ENCODE peak calls at places on chromosomes 2 and 18, in five cellular contexts. T is effector memory CD4-positive, alpha-beta T cell; B is hepatocyte; S is upper lobe of right lung; O is esophagus muscularis mucosa. H is an unnamed sample. For H3K36me3, the result is how much of the 10 kb centered on the place peaks cover.

GRCh38 chr2:230593765-230594164 is 118.9 kb upstream of the CAB39 start:
- DNase-seq in T (no peak), B (no peak), S (no peak), O (no peak), H (no peak)

GRCh38 chr2:100640329-100641114 is 77.7 kb downstream of the PDCL3 start:
- DNase-seq in O (no peak), S (no peak), T (no peak), B (no peak), H (peak)

GRCh38 chr18:49052891-49053644 is 102.3 kb upstream of the SMAD7 start:
- DNase-seq in T (no peak), B (no peak), O (no peak), S (no peak), H (no peak)

GRCh38 chr2:73594241-73594640 is 48.0 kb downstream of the NAT8 start:
- DNase-seq in O (peak), B (no peak), T (no peak), S (no peak), H (no peak)

GRCh38 chr2:239926587-239927234 is 98.4 kb downstream of the NDUFA10 start:
- DNase-seq in T (no peak), O (no peak), S (no peak), B (no peak), H (no peak)

GRCh38 chr18:27206411-27206810 is 21.3 kb upstream of the CHST9 start:
- DNase-seq in O (no peak), T (no peak), S (no peak), B (peak), H (no peak)

GRCh38 chr2:187580462-187581124 is 26.4 kb upstream of the TFPI start:
- DNase-seq in S (no peak), T (no peak), O (no peak), B (peak), H (peak)

GRCh38 chr18:61950371-61950770 is 57.6 kb upstream of the RNF152 start:
- DNase-seq in B (no peak), T (no peak), O (peak), S (no peak), H (no peak)

GRCh38 chr18:54125429-54125828 is 99.0 kb downstream of the MBD2 start:
- DNase-seq in O (no peak), T (no peak), B (no peak), S (no peak), H (no peak)

GRCh38 chr2:143955416-143956075 is 564.4 kb downstream of the ZEB2 start:
- DNase-seq in T (no peak), O (no peak), S (no peak), B (no peak), H (no peak)

GRCh38 chr2:238709961-238710360 is 137.9 kb upstream of the TWIST2 start:
- DNase-seq in O (no peak), B (no peak), S (no peak), T (no peak), H (no peak)

GRCh38 chr2:119809329-119810038 is 49.8 kb downstream of the PTPN4 start:
- DNase-seq in B (no peak), O (no peak), T (no peak), S (no peak), H (no peak)

GRCh38 chr2:216215991-216216390 is 106.8 kb downstream of the XRCC5 start:
- DNase-seq in O (no peak), T (no peak), S (no peak), B (peak), H (peak)

GRCh38 chr2:128411431-128411830 is 92.8 kb upstream of the HS6ST1 start:
- DNase-seq in T (no peak), B (no peak), S (peak), O (peak), H (no peak)

GRCh38 chr2:201116115-201116958 is at the start of gene CFLAR:
- DNase-seq in B (peak), S (peak), O (peak), T (peak), H (peak)

GRCh38 chr2:121095257-121096080 is 189.5 kb downstream of the TFCP2L1 start:
- DNase-seq in T (no peak), O (no peak), B (peak), S (peak), H (peak)

GRCh38 chr2:119326938-119327337 is 39.7 kb downstream of the C2orf76 start:
- DNase-seq in S (no peak), B (no peak), T (no peak), O (no peak), H (no peak)

GRCh38 chr2:109402980-109403840 is 210.6 kb downstream of the SEPTIN10 start:
- DNase-seq in T (no peak), O (no peak), S (no peak), B (no peak), H (no peak)

GRCh38 chr18:60024857-60025256 is 125.1 kb downstream of the PMAIP1 start:
- DNase-seq in O (no peak), T (no peak), B (no peak), S (no peak), H (no peak)

GRCh38 chr2:9179572-9180201 is 26.9 kb upstream of the ASAP2 start:
- DNase-seq in B (peak), O (no peak), S (no peak), T (no peak), H (no peak)

GRCh38 chr2:73931531-73932500 is 5.1 kb downstream of the DGUOK start:
- DNase-seq in T (no peak), O (no peak), B (no peak), S (no peak), H (no peak)

GRCh38 chr2:105557515-105557914 is 158.7 kb upstream of the FHL2 start:
- DNase-seq in B (no peak), S (no peak), O (no peak), T (no peak), H (no peak)

GRCh38 chr2:99600929-99601680 is 111.3 kb upstream of the REV1 start:
- DNase-seq in O (no peak), S (no peak), T (no peak), B (no peak), H (peak)

GRCh38 chr2:196980498-196980897 is 54.0 kb upstream of the PGAP1 start:
- DNase-seq in O (no peak), T (no peak), S (no peak), B (no peak), H (no peak)

GRCh38 chr2:106159867-106160785 is 34.0 kb downstream of the UXS1 start:
- DNase-seq in B (no peak), S (no peak), O (no peak), T (peak), H (peak)

GRCh38 chr2:10634495-10634894 is 55.3 kb downstream of the NOL10 start:
- DNase-seq in S (no peak), B (peak), O (no peak), T (no peak), H (no peak)

GRCh38 chr18:50193796-50194622 is 938 bp downstream of the MYO5B start:
- DNase-seq in S (peak), O (no peak), T (no peak), B (peak), H (peak)

GRCh38 chr2:75020476-75020875 is 62.0 kb downstream of the POLE4 start:
- DNase-seq in T (no peak), S (no peak), B (no peak), O (peak), H (no peak)

GRCh38 chr18:25650201-25650941 is 298.4 kb upstream of the ZNF521 start:
- DNase-seq in B (no peak), T (no peak), O (no peak), S (no peak), H (no peak)

GRCh38 chr18:44320619-44321460 is 359.8 kb upstream of the SETBP1 start:
- DNase-seq in S (no peak), B (no peak), O (no peak), T (no peak), H (peak)

GRCh38 chr2:222946700-222947278 is 86.0 kb downstream of the ACSL3 start:
- DNase-seq in O (no peak), S (no peak), B (no peak), T (no peak), H (peak)

GRCh38 chr2:222952204-222952603 is 91.4 kb downstream of the ACSL3 start:
- DNase-seq in O (no peak), B (no peak), S (no peak), T (no peak), H (no peak)

GRCh38 chr2:222949073-222949472 is 88.2 kb downstream of the ACSL3 start:
- DNase-seq in S (no peak), O (no peak), B (no peak), T (no peak), H (no peak)

GRCh38 chr2:222949690-222950323 is 89.0 kb downstream of the ACSL3 start:
- DNase-seq in S (no peak), T (no peak), B (no peak), O (no peak), H (no peak)

DNA sequence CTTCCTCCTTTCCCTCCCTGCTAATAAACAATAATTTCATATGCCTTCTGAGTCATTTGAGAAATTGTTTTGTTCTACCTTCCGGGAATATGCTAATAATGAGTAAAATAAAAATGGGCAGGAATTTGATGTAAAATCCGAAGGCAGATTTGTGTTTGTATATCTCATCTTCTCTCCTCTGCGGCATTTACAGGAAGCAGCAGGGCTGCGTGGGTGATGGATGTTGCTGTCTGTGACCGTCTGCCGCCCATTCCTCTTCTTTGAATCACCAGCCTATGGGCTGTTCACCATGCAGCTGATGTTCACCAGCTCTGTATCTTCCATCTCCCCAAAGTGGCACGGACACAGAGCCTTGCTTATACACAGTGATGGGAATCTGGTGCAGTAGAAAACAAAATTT is 90.0 kb downstream of the ACSL3 start:
- DNase-seq in B (peak), T (no peak), O (no peak), S (no peak), H (no peak)
- H3K27ac ChIP-seq in B (no peak), T (no peak), O (no peak), S (no peak), H (no peak)

DNA sequence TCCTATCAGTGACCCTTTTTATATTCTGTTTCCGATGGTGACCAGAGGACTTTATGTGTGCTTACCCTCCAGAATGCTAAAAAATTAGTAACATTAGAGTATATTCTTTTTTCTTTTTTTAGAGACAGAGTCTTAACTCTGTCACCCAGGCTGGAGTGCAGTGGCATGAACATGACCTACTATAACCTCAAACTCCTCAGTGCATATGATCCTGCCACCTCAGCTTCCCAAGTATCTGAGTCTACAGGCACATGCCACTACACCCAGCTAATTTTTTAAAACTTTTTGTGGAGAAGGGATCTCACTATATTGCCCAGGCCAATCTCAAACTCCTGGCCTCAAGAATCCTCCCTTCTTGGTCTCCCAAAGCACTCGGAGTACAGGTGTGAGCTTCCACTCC is 74.6 kb downstream of the MALT1 start:
- DNase-seq in B (no peak), O (no peak), S (no peak), T (no peak), H (no peak)
- H3K36me3 ChIP-seq in B (under half), O (half or more), S (under half), T (half or more), H (under half)

DNA sequence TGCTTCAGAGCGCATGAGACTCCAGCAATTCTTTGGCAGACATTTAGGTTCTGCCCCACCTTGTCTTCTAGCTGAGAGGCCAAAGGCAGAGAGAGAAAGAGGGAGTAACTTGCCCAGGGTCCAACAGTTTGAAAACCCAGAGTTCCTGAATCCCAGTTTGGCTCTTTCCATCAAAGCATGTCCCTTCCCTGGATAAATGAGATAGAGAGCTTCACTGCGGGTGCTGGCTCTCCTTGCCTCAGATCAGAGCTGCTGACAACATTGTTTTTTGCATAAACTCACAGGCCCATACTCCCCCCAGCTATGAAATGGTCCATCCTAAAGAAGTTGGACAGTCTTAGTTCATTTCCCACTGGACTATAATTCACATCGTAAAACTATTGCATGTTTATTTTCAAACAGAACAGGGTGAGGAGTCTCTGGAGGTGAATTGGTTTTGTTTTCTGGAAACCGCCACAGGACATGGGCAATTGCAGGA is 25.2 kb upstream of the SLC14A2 start:
- DNase-seq in T (no peak), S (no peak), O (no peak), B (peak), H (no peak)
- H3K27ac ChIP-seq in T (no peak), S (peak), O (peak), B (peak), H (no peak)

GRCh38 chr18:3170762-3171161 is 49.0 kb downstream of the MYOM1 start:
- DNase-seq in O (no peak), T (no peak), B (no peak), S (no peak), H (no peak)
- H3K36me3 ChIP-seq in O (under half), T (under half), B (under half), S (under half), H (under half)

GRCh38 chr2:46361920-46362666 is 64.9 kb downstream of the EPAS1 start:
- DNase-seq in B (no peak), T (no peak), S (no peak), O (no peak), H (no peak)
- H3K27ac ChIP-seq in B (no peak), T (no peak), S (no peak), O (no peak), H (no peak)

DNA sequence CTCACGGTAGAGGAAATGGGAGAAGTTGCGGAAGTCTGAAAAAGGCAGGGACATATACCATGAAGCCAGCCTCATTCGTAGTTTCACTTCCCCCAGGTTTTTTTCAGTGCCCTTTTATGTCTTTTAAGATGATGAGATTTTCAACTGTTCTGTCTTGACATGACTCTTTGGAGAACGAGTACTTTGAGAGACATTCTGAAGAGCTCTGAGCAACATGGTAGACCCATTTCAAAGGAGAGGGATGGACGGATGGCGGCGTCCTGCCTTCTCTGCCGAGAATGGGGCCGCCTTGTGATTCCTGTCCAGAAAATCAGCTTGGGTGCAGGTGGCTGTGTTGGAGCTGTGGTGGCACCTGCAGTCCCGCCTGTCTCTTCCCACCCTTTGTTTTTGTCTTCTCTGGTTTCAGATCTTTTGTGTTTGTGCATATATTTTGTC is 41.7 kb downstream of the SH3BP4 start:
- DNase-seq in O (no peak), T (no peak), B (no peak), S (no peak), H (no peak)
- H3K36me3 ChIP-seq in O (under half), T (under half), B (under half), S (under half), H (under half)

H was measured in GM23338.